ENCODE peak calls at places on chromosomes 1 and 21, in nine cellular contexts. A, R, V, L, Z, W, B, D and P are unnamed samples.

GRCh38 chr1:161848676-161849075 is 82.6 kb downstream of the ATF6 start:
- DNase-seq in A (no peak), R (no peak), V (no peak), L (no peak), Z (no peak), W (no peak), B (no peak), D (peak; percentile 16), P (no peak)

GRCh38 chr1:159918041-159918917 is 7.0 kb downstream of the TAGLN2 start:
- DNase-seq in A (no peak), R (peak; percentile 51), V (no peak), L (no peak), Z (no peak), W (no peak), B (no peak), D (peak; percentile 49), P (no peak)

GRCh38 chr1:47523812-47524170 is 85.9 kb downstream of the FOXD2 start:
- DNase-seq in A (no peak), R (no peak), V (no peak), L (peak; percentile 83), Z (no peak), W (no peak), B (no peak), D (no peak), P (no peak)

GRCh38 chr1:11486610-11487009 is 7.7 kb downstream of the DISP3 start:
- DNase-seq in A (no peak), R (no peak), V (no peak), L (no peak), Z (no peak), W (no peak), B (no peak), D (no peak), P (no peak)

GRCh38 chr1:212228076-212228475 is 57.1 kb upstream of the PPP2R5A start:
- DNase-seq in A (no peak), R (no peak), V (no peak), L (no peak), Z (no peak), W (no peak), B (no peak), D (no peak), P (no peak)

GRCh38 chr1:223870617-223871574 is 25.1 kb upstream of the TP53BP2 start:
- DNase-seq in A (no peak), R (no peak), V (no peak), L (no peak), Z (no peak), W (no peak), B (no peak), D (no peak), P (no peak)

GRCh38 chr1:29114654-29115053 is 9.0 kb downstream of the TMEM200B start:
- DNase-seq in A (no peak), R (no peak), V (no peak), L (no peak), Z (no peak), W (no peak), B (no peak), D (no peak), P (no peak)

GRCh38 chr21:25967566-25968438 is 202.8 kb downstream of the APP start:
- DNase-seq in A (no peak), R (no peak), V (no peak), L (no peak), Z (no peak), W (peak; percentile 60), B (no peak), D (no peak), P (no peak)

GRCh38 chr1:55868026-55868425 is 652.9 kb upstream of the USP24 start:
- DNase-seq in A (no peak), R (no peak), V (no peak), L (peak; percentile 65), Z (no peak), W (peak; percentile 20), B (no peak), D (peak; percentile 44), P (no peak)

GRCh38 chr1:7581754-7582264 is 189.3 kb upstream of the VAMP3 start:
- DNase-seq in A (no peak), R (peak; percentile 37), V (no peak), L (peak; percentile 19), Z (no peak), W (peak; percentile 2), B (peak; percentile 3), D (no peak), P (no peak)

GRCh38 chr1:221765527-221765926 is 23.6 kb upstream of the DUSP10 start:
- DNase-seq in A (no peak), R (no peak), V (no peak), L (no peak), Z (no peak), W (no peak), B (no peak), D (no peak), P (no peak)

GRCh38 chr1:23354260-23354659 is 10.2 kb upstream of the HNRNPR start:
- DNase-seq in A (no peak), R (no peak), V (no peak), L (no peak), Z (no peak), W (no peak), B (no peak), D (no peak), P (no peak)

GRCh38 chr1:2049517-2050481 is at the start of gene PRKCZ:
- DNase-seq in A (peak; percentile 93), R (peak; percentile 86), V (peak; percentile 50), L (peak; percentile 95), Z (no peak), W (no peak), B (peak; percentile 88), D (no peak), P (peak; percentile 56)

GRCh38 chr1:10210841-10211804 is 753 bp downstream of the KIF1B start:
- DNase-seq in A (no peak), R (peak; percentile 96), V (peak; percentile 83), L (peak; percentile 44), Z (no peak), W (peak; percentile 98), B (peak; percentile 41), D (peak; percentile 93), P (peak; percentile 59)

GRCh38 chr1:162191396-162192322 is 122.2 kb downstream of the NOS1AP start:
- DNase-seq in A (no peak), R (no peak), V (no peak), L (peak; percentile 53), Z (no peak), W (no peak), B (no peak), D (no peak), P (no peak)

GRCh38 chr1:91406773-91407389 is 2.2 kb upstream of the HFM1 start:
- DNase-seq in A (no peak), R (no peak), V (no peak), L (no peak), Z (no peak), W (peak; percentile 28), B (no peak), D (peak; percentile 27), P (no peak)

GRCh38 chr1:237677979-237678378 is 212.7 kb downstream of the ZP4 start:
- DNase-seq in A (no peak), R (no peak), V (no peak), L (peak; percentile 1), Z (no peak), W (peak; percentile 57), B (no peak), D (peak; percentile 78), P (no peak)

GRCh38 chr1:23774174-23774880 is 3.9 kb upstream of the PITHD1 start:
- DNase-seq in A (no peak), R (no peak), V (no peak), L (no peak), Z (no peak), W (no peak), B (no peak), D (no peak), P (no peak)

GRCh38 chr1:211013346-211014240 is 120.4 kb downstream of the KCNH1 start:
- DNase-seq in A (no peak), R (no peak), V (no peak), L (no peak), Z (no peak), W (no peak), B (no peak), D (no peak), P (no peak)

GRCh38 chr1:156146749-156147405 is 6.5 kb upstream of the SEMA4A start:
- DNase-seq in A (no peak), R (peak; percentile 91), V (no peak), L (peak; percentile 20), Z (no peak), W (no peak), B (no peak), D (no peak), P (no peak)

GRCh38 chr1:4528590-4528989 is 125.8 kb upstream of the AJAP1 start:
- DNase-seq in A (no peak), R (no peak), V (no peak), L (no peak), Z (no peak), W (no peak), B (no peak), D (no peak), P (no peak)

GRCh38 chr21:41706678-41707077 is 60.2 kb downstream of the RIPK4 start:
- DNase-seq in A (no peak), R (no peak), V (no peak), L (no peak), Z (no peak), W (peak; percentile 51), B (no peak), D (peak; percentile 9), P (no peak)

GRCh38 chr1:224786533-224787249 is 142.8 kb upstream of the DNAH14 start:
- DNase-seq in A (no peak), R (no peak), V (no peak), L (no peak), Z (no peak), W (no peak), B (no peak), D (no peak), P (no peak)

GRCh38 chr1:7808253-7808844 is 24.3 kb downstream of the PER3 start:
- DNase-seq in A (no peak), R (no peak), V (no peak), L (peak; percentile 3), Z (no peak), W (peak; percentile 61), B (no peak), D (peak; percentile 74), P (no peak)

GRCh38 chr21:42537106-42537742 is 23.6 kb downstream of the SLC37A1 start:
- DNase-seq in A (no peak), R (no peak), V (no peak), L (no peak), Z (no peak), W (peak; percentile 16), B (no peak), D (peak; percentile 17), P (peak; percentile 46)

GRCh38 chr1:54437783-54438182 is 31.6 kb upstream of the SSBP3 start:
- DNase-seq in A (no peak), R (peak; percentile 17), V (no peak), L (no peak), Z (no peak), W (no peak), B (no peak), D (no peak), P (no peak)

GRCh38 chr1:210938416-210938925 is 195.5 kb downstream of the KCNH1 start:
- DNase-seq in A (no peak), R (no peak), V (no peak), L (no peak), Z (no peak), W (no peak), B (no peak), D (no peak), P (no peak)

GRCh38 chr1:236701782-236702181 is 15.5 kb downstream of the ACTN2 start:
- DNase-seq in A (no peak), R (no peak), V (no peak), L (no peak), Z (no peak), W (no peak), B (no peak), D (no peak), P (no peak)

GRCh38 chr1:117613249-117613968 is 7.6 kb downstream of the TENT5C start:
- DNase-seq in A (no peak), R (no peak), V (no peak), L (no peak), Z (no peak), W (no peak), B (no peak), D (no peak), P (no peak)

GRCh38 chr1:90835172-90835660 is 118.1 kb upstream of the BARHL2 start:
- DNase-seq in A (no peak), R (no peak), V (no peak), L (no peak), Z (no peak), W (no peak), B (no peak), D (no peak), P (no peak)

GRCh38 chr1:184664042-184664659 is 90.5 kb downstream of the EDEM3 start:
- DNase-seq in A (no peak), R (peak; percentile 92), V (peak; percentile 60), L (peak; percentile 34), Z (no peak), W (peak; percentile 74), B (peak; percentile 65), D (peak; percentile 78), P (peak; percentile 67)